ENCODE peak calls at places on chromosomes 5 and 9, in four cellular contexts. A is HepG2, U is astrocyte, S is transverse colon. Z is an unnamed sample.

GRCh38 chr5:56852228-56853000 is 37.1 kb downstream of the MAP3K1 start:
- DNase-seq in A (no peak), U (peak; percentile 56), S (no peak), Z (no peak)

GRCh38 chr5:180423598-180423997 is 70.5 kb upstream of the GFPT2 start:
- DNase-seq in A (no peak), U (no peak), S (no peak), Z (no peak)

GRCh38 chr5:123672067-123672466 is 160.1 kb downstream of the CSNK1G3 start:
- DNase-seq in A (no peak), U (no peak), S (no peak), Z (no peak)

GRCh38 chr5:58410441-58410840 is 49.4 kb downstream of the PLK2 start:
- DNase-seq in A (no peak), U (peak; percentile 90), S (no peak), Z (no peak)

GRCh38 chr9:130461218-130461630 is 16.5 kb downstream of the ASS1 start:
- DNase-seq in A (peak; percentile 28), U (no peak), S (peak; percentile 63), Z (no peak)

GRCh38 chr9:17656889-17657288 is 78.0 kb downstream of the SH3GL2 start:
- DNase-seq in A (no peak), U (no peak), S (no peak), Z (no peak)

GRCh38 chr9:87500894-87501656 is 3.4 kb downstream of the DAPK1 start:
- DNase-seq in A (no peak), U (no peak), S (no peak), Z (no peak)

GRCh38 chr5:78550891-78551290 is 97.7 kb downstream of the LHFPL2 start:
- DNase-seq in A (no peak), U (peak; percentile 75), S (no peak), Z (no peak)

GRCh38 chr5:125043781-125044391 is 297.4 kb upstream of the ZNF608 start:
- DNase-seq in A (no peak), U (peak; percentile 94), S (peak; percentile 23), Z (no peak)

GRCh38 chr9:125525846-125526619 is 181.0 kb downstream of the MAPKAP1 start:
- DNase-seq in A (no peak), U (peak; percentile 72), S (no peak), Z (no peak)

GRCh38 chr5:58447231-58447630 is 12.7 kb downstream of the PLK2 start:
- DNase-seq in A (no peak), U (peak; percentile 69), S (no peak), Z (no peak)

GRCh38 chr5:59765446-59765845 is 128.1 kb downstream of the PDE4D start:
- DNase-seq in A (no peak), U (no peak), S (no peak), Z (no peak)

GRCh38 chr9:93128011-93128714 is 5.9 kb downstream of the NINJ1 start:
- DNase-seq in A (no peak), U (no peak), S (no peak), Z (peak; percentile 0)

GRCh38 chr9:19371942-19372341 is 8.1 kb downstream of the RPS6 start:
- DNase-seq in A (no peak), U (no peak), S (no peak), Z (no peak)

GRCh38 chr5:138148811-138149210 is 9.6 kb upstream of the NME5 start:
- DNase-seq in A (no peak), U (peak; percentile 63), S (peak; percentile 27), Z (no peak)

GRCh38 chr9:96222132-96222531 is 79.8 kb downstream of the HSD17B3 start:
- DNase-seq in A (no peak), U (no peak), S (no peak), Z (no peak)

GRCh38 chr9:36148652-36149051 is 12.1 kb downstream of the GLIPR2 start:
- DNase-seq in A (peak; percentile 63), U (peak; percentile 96), S (peak; percentile 95), Z (peak; percentile 96)
- H3K4me3 ChIP-seq in A (no peak overlapping the region), U (peak overlapping the region; percentile 43), S (no peak overlapping the region), Z (peak overlapping the region; percentile 22)

DNA sequence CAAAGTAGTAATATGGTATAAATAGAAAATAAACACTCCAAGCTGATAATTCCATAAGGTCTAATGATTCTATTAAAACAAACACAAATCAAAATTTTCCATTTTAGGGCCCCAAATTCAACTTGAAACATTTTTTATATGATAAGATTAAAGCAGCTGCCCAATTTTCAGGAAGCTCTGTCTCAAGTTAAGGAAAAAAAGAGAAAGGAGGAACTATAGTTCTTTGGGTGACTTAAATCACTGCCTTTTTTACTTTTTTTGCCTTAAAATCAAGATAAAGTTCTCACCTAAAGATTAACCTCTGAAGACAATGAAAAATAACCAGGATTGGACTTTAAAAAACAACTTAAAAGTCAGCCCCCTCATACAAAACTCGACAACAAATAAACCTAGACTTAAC is 76.0 kb upstream of the IFNE start:
- DNase-seq in A (no peak), U (no peak), S (no peak), Z (no peak)
- H3K4me3 ChIP-seq in A (no peak overlapping the region), U (peak overlapping the region; percentile 96), S (no peak overlapping the region), Z (no peak overlapping the region)

GRCh38 chr5:141345327-141345726 is 1.7 kb downstream of the PCDHGA3 start:
- DNase-seq in A (no peak), U (no peak), S (no peak), Z (no peak)

GRCh38 chr5:141342773-141343172 is 856 bp upstream of the PCDHGA3 start:
- DNase-seq in A (no peak), U (no peak), S (no peak), Z (no peak)

GRCh38 chr5:141343242-141343952 is at the start of gene PCDHGA3:
- DNase-seq in A (no peak), U (peak; percentile 55), S (no peak), Z (no peak)

GRCh38 chr5:141338538-141339306 is at the start of gene PCDHGA2:
- DNase-seq in A (peak; percentile 18), U (peak; percentile 28), S (no peak), Z (no peak)

GRCh38 chr5:141343953-141344463 is 379 bp downstream of the PCDHGA3 start:
- DNase-seq in A (no peak), U (no peak), S (no peak), Z (no peak)
- H3K4me3 ChIP-seq in A (no peak overlapping the region), U (peak overlapping the region; percentile 54), S (no peak overlapping the region), Z (peak overlapping the region; percentile 53)

DNA sequence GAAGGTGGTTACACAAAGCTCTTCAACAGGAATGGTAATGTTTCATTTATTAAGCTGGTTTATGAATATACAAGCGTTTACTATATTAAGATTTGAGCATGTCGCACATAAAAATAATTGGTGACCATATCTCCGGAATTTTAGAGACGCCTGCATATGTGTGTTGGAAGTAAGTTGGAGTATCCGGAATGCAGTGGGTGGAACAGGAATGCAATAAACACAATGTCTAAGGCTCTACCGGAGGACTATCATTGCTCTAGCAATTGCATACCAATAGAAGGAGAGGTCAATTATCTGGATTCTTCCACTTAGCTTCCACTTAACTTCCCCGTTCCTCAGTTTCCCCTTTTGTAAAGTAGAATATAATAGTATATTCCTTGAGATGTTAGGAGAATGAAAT is 1.1 kb upstream of the CEP78 start:
- DNase-seq in A (no peak), U (peak; percentile 74), S (no peak), Z (no peak)
- H3K4me3 ChIP-seq in A (no peak overlapping the region), U (peak overlapping the region; percentile 72), S (no peak overlapping the region), Z (peak overlapping the region; percentile 72)

GRCh38 chr5:93585753-93586385 is 2.8 kb downstream of the NR2F1 start:
- DNase-seq in A (no peak), U (no peak), S (no peak), Z (no peak)
- H3K4me3 ChIP-seq in A (peak overlapping the region; percentile 72), U (peak overlapping the region; percentile 93), S (peak overlapping the region; percentile 37), Z (peak overlapping the region; percentile 74)

GRCh38 chr9:107587175-107587963 is 97.8 kb upstream of the KLF4 start:
- DNase-seq in A (no peak), U (no peak), S (peak; percentile 88), Z (no peak)
- H3K4me3 ChIP-seq in A (peak overlapping the region; percentile 26), U (no peak overlapping the region), S (no peak overlapping the region), Z (peak overlapping the region; percentile 58)

GRCh38 chr5:161545701-161546462 is 643 bp downstream of the GABRB2 start:
- DNase-seq in A (no peak), U (no peak), S (no peak), Z (no peak)

GRCh38 chr5:161546463-161547301 is at the start of gene GABRB2:
- DNase-seq in A (peak; percentile 16), U (peak; percentile 2), S (peak; percentile 61), Z (no peak)

GRCh38 chr5:161548472-161549094 is 2.1 kb upstream of the GABRB2 start:
- DNase-seq in A (no peak), U (no peak), S (peak; percentile 9), Z (no peak)

GRCh38 chr5:161547573-161548471 is 1.3 kb upstream of the GABRB2 start:
- DNase-seq in A (no peak), U (no peak), S (peak; percentile 14), Z (no peak)

GRCh38 chr5:161549106-161549505 is 2.6 kb upstream of the GABRB2 start:
- DNase-seq in A (no peak), U (peak; percentile 10), S (no peak), Z (no peak)
- H3K4me3 ChIP-seq in A (no peak overlapping the region), U (peak overlapping the region; percentile 13), S (no peak overlapping the region), Z (no peak overlapping the region)

DNA sequence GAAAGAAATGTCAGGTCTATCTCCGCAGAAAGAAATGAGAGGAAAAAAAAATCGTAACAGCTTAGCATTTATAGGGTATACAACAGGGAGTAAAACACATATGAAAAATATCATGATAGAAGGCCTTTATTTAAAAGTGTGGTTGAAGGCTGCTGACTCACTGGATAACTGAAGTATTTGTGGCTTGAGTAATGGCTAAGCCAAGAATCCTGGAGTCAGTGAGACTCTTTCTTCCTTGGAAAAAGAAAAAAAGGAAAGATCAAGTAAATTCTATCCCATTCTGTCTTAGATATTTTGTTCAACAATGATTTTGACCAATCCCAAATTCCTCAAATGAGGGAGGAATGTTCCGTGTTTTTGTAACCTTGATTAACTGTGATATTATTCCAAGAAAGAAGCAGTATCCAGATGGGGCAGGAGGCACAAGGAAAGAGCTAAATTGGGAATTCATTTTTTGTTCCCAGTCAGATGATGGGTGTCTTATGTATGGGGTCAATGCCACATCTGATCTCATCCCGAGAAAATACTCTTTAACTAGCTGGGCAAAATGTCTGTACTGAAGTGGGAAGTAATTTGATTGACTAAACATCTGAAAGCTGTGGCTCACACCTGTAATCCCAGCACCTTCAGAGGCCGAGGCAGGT is 64.3 kb upstream of the MYO10 start:
- DNase-seq in A (no peak), U (peak; percentile 99), S (no peak), Z (no peak)
- H3K4me3 ChIP-seq in A (no peak overlapping the region), U (no peak overlapping the region), S (no peak overlapping the region), Z (no peak overlapping the region)

DNA sequence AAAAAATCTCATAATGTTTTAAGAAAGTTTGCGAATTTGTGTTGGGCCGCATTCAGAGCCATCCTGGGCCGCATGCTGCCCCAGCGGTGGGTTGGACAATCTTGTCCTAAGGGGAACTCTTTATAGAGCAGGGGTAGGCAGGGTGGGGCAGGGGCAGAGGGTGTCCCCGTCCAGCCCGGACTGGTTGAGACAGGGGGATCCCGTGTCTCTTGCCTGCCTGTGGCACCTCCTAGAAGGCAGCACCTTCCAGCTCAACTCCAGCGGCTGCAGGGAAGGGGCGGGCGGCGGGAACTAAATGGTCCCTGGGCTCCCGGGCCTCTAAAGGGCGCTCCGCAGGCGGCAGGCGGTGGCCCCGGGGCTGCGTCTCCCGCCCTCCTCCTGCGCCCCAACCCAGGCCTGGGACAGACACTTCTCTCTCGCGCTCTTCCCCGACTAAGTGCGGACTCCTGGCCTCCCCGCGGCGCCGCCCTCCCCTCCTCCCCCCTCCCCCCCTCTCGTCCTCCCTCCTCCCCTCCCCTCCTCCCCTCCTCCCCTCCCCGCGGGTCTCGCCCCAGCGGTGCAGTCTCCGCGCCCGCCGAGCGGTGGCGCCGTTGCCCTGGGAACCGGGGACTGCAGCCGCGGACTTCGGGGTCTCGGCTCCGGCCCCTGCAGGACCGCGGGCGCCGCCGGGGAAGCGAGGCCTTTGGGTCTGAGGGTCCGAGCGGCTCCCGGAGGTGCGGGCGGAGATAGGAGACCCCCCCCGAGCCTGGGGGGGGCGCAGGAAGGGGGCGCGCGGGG is 132.6 kb downstream of the MRPL36 start:
- DNase-seq in A (no peak), U (no peak), S (peak; percentile 37), Z (no peak)
- H3K4me3 ChIP-seq in A (no peak overlapping the region), U (no peak overlapping the region), S (no peak overlapping the region), Z (peak overlapping the region; percentile 29)